ENCODE peak calls at places on chromosomes 7 and 10, in nine cellular contexts. K is GM23338, F is GM23248, E is MM.1S, W is HCT116, Q is OCI-LY7, G is hepatocyte, I is neural progenitor cell, D is SK-N-SH. A is an unnamed sample.

GRCh38 chr10:67793313-67793712 is 44.7 kb downstream of the DNAJC12 start:
- DNase-seq in K (no peak), F (no peak), E (no peak), W (no peak), Q (no peak), G (no peak), I (no peak), D (no peak), A (no peak)

GRCh38 chr7:147014596-147014995 is 898.0 kb downstream of the CNTNAP2 start:
- DNase-seq in K (no peak), F (no peak), E (no peak), W (no peak), Q (no peak), G (no peak), I (peak), D (no peak), A (no peak)

GRCh38 chr10:78318305-78318704 is 284.6 kb downstream of the RPS24 start:
- DNase-seq in K (no peak), F (no peak), E (no peak), W (no peak), Q (no peak), G (no peak), I (no peak), D (no peak), A (no peak)

GRCh38 chr7:24057243-24057642 is 226.7 kb upstream of the NPY start:
- DNase-seq in K (peak), F (no peak), E (no peak), W (peak), Q (no peak), G (no peak), I (no peak), D (no peak), A (no peak)

GRCh38 chr7:27242580-27243339 is at the start of gene EVX1:
- DNase-seq in K (peak), F (peak), E (no peak), W (no peak), Q (no peak), G (no peak), I (peak), D (no peak), A (no peak)

GRCh38 chr10:46311501-46311951 is 24.7 kb downstream of the ANTXRL start:
- DNase-seq in K (no peak), F (no peak), E (no peak), W (no peak), Q (no peak), G (no peak), I (no peak), D (no peak), A (no peak)

GRCh38 chr7:75928600-75928939 is 13.6 kb downstream of the POR start:
- DNase-seq in K (no peak), F (no peak), E (no peak), W (no peak), Q (no peak), G (no peak), I (no peak), D (no peak), A (no peak)

GRCh38 chr7:17463511-17464085 is 165.1 kb downstream of the AHR start:
- DNase-seq in K (no peak), F (no peak), E (peak), W (no peak), Q (no peak), G (no peak), I (no peak), D (no peak), A (no peak)

GRCh38 chr10:102646610-102647432 is 2.5 kb downstream of the TRIM8 start:
- DNase-seq in K (no peak), F (peak), E (no peak), W (peak), Q (peak), G (peak), I (peak), D (peak), A (no peak)

GRCh38 chr10:113993489-113993932 is 50.2 kb upstream of the ADRB1 start:
- DNase-seq in K (no peak), F (no peak), E (no peak), W (no peak), Q (no peak), G (no peak), I (no peak), D (no peak), A (no peak)

GRCh38 chr10:114389429-114389828 is 14.9 kb downstream of the AFAP1L2 start:
- DNase-seq in K (no peak), F (no peak), E (no peak), W (peak), Q (no peak), G (no peak), I (no peak), D (no peak), A (peak)

GRCh38 chr10:96298362-96298761 is 5.9 kb upstream of the DNTT start:
- DNase-seq in K (no peak), F (no peak), E (no peak), W (no peak), Q (no peak), G (no peak), I (no peak), D (no peak), A (no peak)

GRCh38 chr7:150511039-150511438 is 3.6 kb upstream of the GIMAP7 start:
- DNase-seq in K (no peak), F (no peak), E (no peak), W (no peak), Q (no peak), G (no peak), I (no peak), D (no peak), A (no peak)

GRCh38 chr10:49273626-49274025 is 25.3 kb upstream of the C10orf71 start:
- DNase-seq in K (no peak), F (no peak), E (no peak), W (no peak), Q (no peak), G (no peak), I (no peak), D (no peak), A (no peak)

GRCh38 chr7:151470656-151471180 is 30.8 kb upstream of the CRYGN start:
- DNase-seq in K (no peak), F (no peak), E (no peak), W (no peak), Q (no peak), G (no peak), I (peak), D (no peak), A (no peak)

GRCh38 chr7:25259487-25260243 is 31.4 kb upstream of the NPVF start:
- DNase-seq in K (peak), F (peak), E (peak), W (peak), Q (peak), G (peak), I (peak), D (peak), A (peak)

GRCh38 chr7:28572321-28573058 is 160.2 kb downstream of the CREB5 start:
- DNase-seq in K (no peak), F (no peak), E (no peak), W (no peak), Q (peak), G (no peak), I (peak), D (peak), A (peak)

GRCh38 chr10:88196298-88196697 is 332.9 kb downstream of the PTEN start:
- DNase-seq in K (no peak), F (peak), E (no peak), W (no peak), Q (no peak), G (peak), I (no peak), D (no peak), A (no peak)

GRCh38 chr7:4189151-4189570 is 492.9 kb upstream of the FOXK1 start:
- DNase-seq in K (no peak), F (no peak), E (no peak), W (no peak), Q (no peak), G (peak), I (peak), D (peak), A (peak)

GRCh38 chr10:121087129-121087528 is 236.0 kb downstream of the WDR11 start:
- DNase-seq in K (no peak), F (no peak), E (no peak), W (no peak), Q (no peak), G (no peak), I (no peak), D (peak), A (no peak)

GRCh38 chr10:121654021-121654545 is 55.8 kb upstream of the FGFR2 start:
- DNase-seq in K (no peak), F (no peak), E (no peak), W (no peak), Q (no peak), G (no peak), I (no peak), D (no peak), A (no peak)

GRCh38 chr7:92489634-92490033 is 11.9 kb upstream of the ERVW-1 start:
- DNase-seq in K (no peak), F (no peak), E (no peak), W (no peak), Q (no peak), G (no peak), I (no peak), D (no peak), A (no peak)

GRCh38 chr10:48773580-48773979 is 88.9 kb downstream of the WDFY4 start:
- DNase-seq in K (no peak), F (no peak), E (no peak), W (no peak), Q (no peak), G (no peak), I (no peak), D (no peak), A (no peak)

GRCh38 chr7:82288769-82289535 is 154.6 kb downstream of the CACNA2D1 start:
- DNase-seq in K (no peak), F (no peak), E (no peak), W (no peak), Q (no peak), G (no peak), I (no peak), D (no peak), A (peak)

GRCh38 chr7:104207348-104207730 is 474 bp downstream of the ORC5 start:
- DNase-seq in K (peak), F (peak), E (peak), W (no peak), Q (peak), G (no peak), I (peak), D (peak), A (peak)

GRCh38 chr10:5735119-5735518 is 50.5 kb downstream of the TASOR2 start:
- DNase-seq in K (no peak), F (no peak), E (no peak), W (no peak), Q (no peak), G (no peak), I (no peak), D (no peak), A (no peak)

GRCh38 chr7:27367179-27367929 is 124.8 kb downstream of the EVX1 start:
- DNase-seq in K (no peak), F (no peak), E (no peak), W (no peak), Q (no peak), G (peak), I (no peak), D (no peak), A (no peak)

GRCh38 chr7:76343294-76343930 is 15.4 kb downstream of the YWHAG start:
- DNase-seq in K (no peak), F (peak), E (no peak), W (no peak), Q (no peak), G (no peak), I (no peak), D (no peak), A (peak)

GRCh38 chr10:6875229-6875544 is 295.1 kb upstream of the PRKCQ start:
- DNase-seq in K (no peak), F (no peak), E (no peak), W (no peak), Q (no peak), G (no peak), I (no peak), D (no peak), A (no peak)

GRCh38 chr10:80924063-80924952 is 386.6 kb downstream of the SH2D4B start:
- DNase-seq in K (peak), F (peak), E (peak), W (peak), Q (peak), G (peak), I (peak), D (peak), A (peak)

GRCh38 chr7:44065431-44066110 is at the start of gene PGAM2:
- DNase-seq in K (peak), F (peak), E (no peak), W (no peak), Q (no peak), G (no peak), I (peak), D (peak), A (no peak)

GRCh38 chr7:157538735-157539134 is 201.9 kb downstream of the DNAJB6 start:
- DNase-seq in K (no peak), F (no peak), E (no peak), W (no peak), Q (no peak), G (no peak), I (no peak), D (no peak), A (no peak)

GRCh38 chr10:75972494-75973276 is 541.3 kb downstream of the LRMDA start:
- DNase-seq in K (no peak), F (peak), E (no peak), W (no peak), Q (no peak), G (peak), I (no peak), D (peak), A (peak)

GRCh38 chr7:101299511-101300464 is 21.8 kb downstream of the IFT22 start:
- DNase-seq in K (peak), F (no peak), E (no peak), W (no peak), Q (no peak), G (peak), I (peak), D (peak), A (no peak)

GRCh38 chr10:110430369-110431273 is 67.1 kb upstream of the DUSP5 start:
- DNase-seq in K (no peak), F (no peak), E (no peak), W (no peak), Q (no peak), G (no peak), I (no peak), D (no peak), A (no peak)

GRCh38 chr7:106372121-106372520 is 87.3 kb upstream of the NAMPT start:
- DNase-seq in K (no peak), F (peak), E (no peak), W (no peak), Q (no peak), G (no peak), I (no peak), D (no peak), A (peak)

GRCh38 chr7:158023563-158024350 is 563.9 kb downstream of the PTPRN2 start:
- DNase-seq in K (no peak), F (no peak), E (peak), W (no peak), Q (no peak), G (no peak), I (peak), D (no peak), A (peak)

GRCh38 chr7:88254721-88255120 is 34.9 kb upstream of the SRI start:
- DNase-seq in K (no peak), F (peak), E (no peak), W (peak), Q (no peak), G (no peak), I (no peak), D (no peak), A (peak)

GRCh38 chr7:127612263-127612662 is 5.7 kb downstream of the PAX4 start:
- DNase-seq in K (no peak), F (no peak), E (no peak), W (no peak), Q (no peak), G (no peak), I (no peak), D (no peak), A (no peak)
- H2AFZ ChIP-seq in K (no peak), F (no peak), E (no peak), W (no peak), Q (no peak), G (no peak), I (no peak), D (no peak), A (no peak)

GRCh38 chr7:132226626-132227290 is 349.5 kb downstream of the PLXNA4 start:
- DNase-seq in K (no peak), F (no peak), E (no peak), W (no peak), Q (no peak), G (no peak), I (no peak), D (no peak), A (no peak)
- TF ChIP-seq EZH2phosphoT487 in K (no peak), F (no peak), E (no peak), W (no peak), Q (no peak), G (no peak), I (no peak), D (no peak), A (no peak)

DNA sequence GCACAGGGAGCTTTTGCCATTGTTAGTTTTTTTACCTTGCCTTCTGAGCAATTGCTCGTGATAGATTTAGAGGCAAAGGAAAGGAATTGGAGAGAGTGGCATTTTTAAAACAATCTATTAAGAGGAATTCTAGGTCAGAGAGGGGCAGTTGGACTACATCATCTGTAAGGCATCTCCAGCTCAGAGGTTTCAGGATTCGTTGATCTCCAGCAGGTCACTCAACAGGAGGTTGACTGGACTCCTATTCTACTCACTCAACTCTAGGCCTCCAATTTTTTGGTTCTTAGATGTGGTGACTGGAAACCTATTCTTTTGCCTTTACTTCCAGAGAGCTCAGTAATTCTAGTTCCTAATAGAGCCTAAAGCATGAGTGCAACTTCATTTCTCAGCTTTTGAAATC is 42.8 kb downstream of the TBXAS1 start:
- DNase-seq in K (no peak), F (peak), E (no peak), W (no peak), Q (no peak), G (no peak), I (no peak), D (no peak), A (no peak)
- H2AFZ ChIP-seq in K (no peak), F (no peak), E (no peak), W (no peak), Q (no peak), G (no peak), I (no peak), D (no peak), A (no peak)

DNA sequence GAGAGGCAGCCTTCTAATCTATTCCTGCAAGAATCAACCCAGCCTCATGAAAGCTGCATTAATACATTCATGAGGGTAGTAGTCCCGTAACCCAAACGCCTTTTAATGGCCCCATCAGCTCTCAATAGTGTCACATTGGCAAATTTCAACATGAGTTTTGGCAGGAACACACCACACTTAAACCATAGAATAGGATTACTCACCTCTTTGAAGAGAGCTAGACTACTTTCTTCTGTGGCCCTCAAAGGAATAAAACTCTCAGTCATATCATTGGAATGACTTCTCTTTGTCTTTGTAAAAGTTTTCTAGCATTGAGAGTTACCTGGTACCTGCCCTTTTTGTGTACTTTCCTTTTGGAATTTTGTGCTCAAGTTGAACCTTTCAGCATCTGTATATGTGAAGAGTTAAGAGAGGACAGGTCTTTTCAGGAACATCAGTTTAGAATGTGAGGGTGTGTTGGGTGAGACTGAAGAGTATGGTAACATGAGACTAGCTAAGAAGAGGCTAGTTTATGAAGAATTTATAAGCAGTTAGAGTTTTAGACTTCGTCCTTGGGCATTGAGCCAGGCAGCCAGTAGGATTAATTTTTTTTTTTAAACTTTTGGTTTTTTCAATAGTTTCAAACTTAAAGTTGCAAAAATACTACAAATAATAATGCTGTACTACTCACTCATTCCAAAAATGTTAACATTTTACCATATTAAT is 92.6 kb downstream of the MLLT10 start:
- DNase-seq in K (no peak), F (peak), E (no peak), W (no peak), Q (no peak), G (no peak), I (no peak), D (no peak), A (peak)
- TF ChIP-seq EZH2phosphoT487 in K (no peak), F (no peak), E (no peak), W (no peak), Q (no peak), G (no peak), I (no peak), D (no peak), A (no peak)

GRCh38 chr10:4504550-4504949 is 321.5 kb upstream of the AKR1E2 start:
- DNase-seq in K (no peak), F (no peak), E (no peak), W (no peak), Q (no peak), G (no peak), I (no peak), D (no peak), A (no peak)

GRCh38 chr10:4501306-4501705 is 324.7 kb upstream of the AKR1E2 start:
- DNase-seq in K (no peak), F (no peak), E (no peak), W (no peak), Q (no peak), G (peak), I (no peak), D (no peak), A (no peak)

GRCh38 chr10:4503076-4503475 is 322.9 kb upstream of the AKR1E2 start:
- DNase-seq in K (peak), F (peak), E (no peak), W (no peak), Q (no peak), G (no peak), I (no peak), D (no peak), A (no peak)

DNA sequence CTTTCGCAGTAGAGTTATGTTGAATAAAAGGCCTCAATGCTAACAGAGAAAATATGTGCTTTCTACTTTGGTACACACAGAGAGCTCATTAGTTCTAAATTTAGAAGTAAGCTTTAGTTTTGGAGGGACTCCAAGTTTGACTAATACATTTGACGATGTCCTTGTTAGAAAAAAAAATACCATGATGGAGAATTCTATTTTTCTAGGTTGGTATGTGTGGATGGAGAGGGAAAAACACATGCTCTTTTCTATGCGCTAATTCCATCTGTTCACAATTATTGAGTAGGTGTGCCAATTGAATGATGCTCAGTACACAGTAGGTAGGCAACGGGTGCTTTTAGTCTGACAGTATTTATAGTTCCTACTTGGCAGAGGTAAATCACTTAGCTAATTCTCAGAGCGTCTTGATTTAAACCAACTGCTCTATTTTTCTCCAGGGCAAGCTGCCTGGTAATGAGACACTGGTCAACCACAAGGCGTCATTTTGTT is 327.2 kb upstream of the AKR1E2 start:
- DNase-seq in K (no peak), F (peak), E (no peak), W (no peak), Q (no peak), G (peak), I (no peak), D (no peak), A (peak)
- H2AFZ ChIP-seq in K (no peak), F (peak), E (no peak), W (peak), Q (no peak), G (no peak), I (no peak), D (peak), A (no peak)

GRCh38 chr10:85080934-85081333 is 752.5 kb downstream of the CCSER2 start:
- DNase-seq in K (no peak), F (no peak), E (no peak), W (no peak), Q (no peak), G (no peak), I (no peak), D (no peak), A (no peak)
- TF ChIP-seq EZH2phosphoT487 in K (no peak), F (no peak), E (no peak), W (no peak), Q (no peak), G (no peak), I (no peak), D (no peak), A (no peak)

DNA sequence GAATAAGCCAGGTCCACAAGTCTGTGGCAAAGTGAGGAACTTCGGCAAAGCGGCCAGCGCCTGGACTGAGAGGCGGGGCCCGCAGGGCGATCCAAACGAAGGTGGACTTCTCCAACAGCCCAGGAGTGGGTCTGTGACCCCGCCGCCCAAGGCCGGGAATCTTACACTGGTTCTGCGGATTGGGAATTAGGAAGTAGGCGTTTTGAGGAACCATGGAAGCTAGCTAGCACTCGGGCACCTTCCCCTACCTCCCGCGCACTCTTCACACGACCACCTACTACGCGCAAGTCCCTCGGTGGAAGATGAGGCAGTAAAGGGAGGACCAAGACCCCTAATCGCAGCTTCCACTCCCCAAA is 570 bp upstream of the ARF5 start:
- DNase-seq in K (peak), F (peak), E (no peak), W (no peak), Q (no peak), G (no peak), I (no peak), D (no peak), A (no peak)
- H2AFZ ChIP-seq in K (peak), F (peak), E (peak), W (no peak), Q (peak), G (peak), I (peak), D (peak), A (peak)

A was measured in PC-3.